ENCODE peak calls at places on chromosomes 12 and 14, in six cellular contexts. W is NCI-H510A, P is hippocampal formation, Z is Ammon's horn, M is PC-3, H is HFFc6. I is an unnamed sample.

GRCh38 chr12:106109168-106109910 is 29.4 kb downstream of the NUAK1 start:
- DNase-seq in W (no peak), P (no peak), Z (no peak), M (no peak), H (no peak), I (no peak)

GRCh38 chr14:37681486-37681885 is 86.1 kb downstream of the TTC6 start:
- DNase-seq in W (no peak), P (no peak), Z (no peak), M (no peak), H (no peak), I (no peak)

GRCh38 chr12:107663277-107663676 is 22.3 kb upstream of the PWP1 start:
- DNase-seq in W (no peak), P (no peak), Z (no peak), M (no peak), H (no peak), I (no peak)

GRCh38 chr12:103850429-103850828 is 9.4 kb upstream of the NT5DC3 start:
- DNase-seq in W (no peak), P (no peak), Z (no peak), M (no peak), H (no peak), I (no peak)

GRCh38 chr12:114213055-114213561 is 192.8 kb downstream of the TBX5 start:
- DNase-seq in W (peak; percentile 43), P (peak; percentile 10), Z (peak; percentile 59), M (peak; percentile 18), H (no peak), I (no peak)

GRCh38 chr12:31558521-31558920 is 32.4 kb downstream of the DENND5B start:
- DNase-seq in W (no peak), P (no peak), Z (no peak), M (peak; percentile 36), H (peak; percentile 33), I (no peak)

GRCh38 chr12:93376436-93377251 is 1.1 kb upstream of the NUDT4 start:
- DNase-seq in W (no peak), P (peak; percentile 37), Z (peak; percentile 71), M (peak; percentile 21), H (no peak), I (no peak)

GRCh38 chr14:22886500-22887259 is 3.7 kb downstream of the REM2 start:
- DNase-seq in W (peak; percentile 75), P (no peak), Z (no peak), M (peak; percentile 74), H (no peak), I (no peak)

GRCh38 chr14:72590577-72590976 is 303.3 kb downstream of the DPF3 start:
- DNase-seq in W (no peak), P (no peak), Z (no peak), M (no peak), H (no peak), I (no peak)

GRCh38 chr14:31926123-31926522 is 151.0 kb upstream of the ARHGAP5 start:
- DNase-seq in W (no peak), P (no peak), Z (no peak), M (peak; percentile 64), H (peak; percentile 47), I (no peak)

GRCh38 chr12:28507055-28507454 is 316.8 kb downstream of the CCDC91 start:
- DNase-seq in W (no peak), P (no peak), Z (no peak), M (no peak), H (peak; percentile 47), I (no peak)

GRCh38 chr12:121673013-121673441 is 3.6 kb upstream of the MORN3 start:
- DNase-seq in W (peak; percentile 37), P (no peak), Z (no peak), M (no peak), H (no peak), I (no peak)

GRCh38 chr14:49880267-49881064 is 12.4 kb upstream of the ARF6 start:
- DNase-seq in W (no peak), P (no peak), Z (no peak), M (no peak), H (peak; percentile 8), I (no peak)

GRCh38 chr14:80941241-80942157 is at the start of gene CEP128:
- DNase-seq in W (peak; percentile 87), P (peak; percentile 99), Z (peak; percentile 98), M (peak; percentile 98), H (peak; percentile 99), I (peak; percentile 95)

GRCh38 chr14:100708349-100709217 is 18.1 kb upstream of the DLK1 start:
- DNase-seq in W (peak; percentile 85), P (no peak), Z (no peak), M (peak; percentile 84), H (no peak), I (peak; percentile 27)

GRCh38 chr14:48665077-48665784 is 920.9 kb downstream of the RPS29 start:
- DNase-seq in W (no peak), P (no peak), Z (no peak), M (peak; percentile 11), H (no peak), I (no peak)

GRCh38 chr12:88247241-88247643 is 105.1 kb downstream of the TMTC3 start:
- DNase-seq in W (no peak), P (no peak), Z (no peak), M (peak; percentile 96), H (peak; percentile 74), I (no peak)

GRCh38 chr12:56581418-56582145 is 48.5 kb downstream of the BAZ2A start:
- DNase-seq in W (no peak), P (no peak), Z (no peak), M (peak; percentile 78), H (peak; percentile 28), I (no peak)

GRCh38 chr12:1801285-1801975 is 18.9 kb upstream of the LRTM2 start:
- DNase-seq in W (no peak), P (no peak), Z (no peak), M (no peak), H (no peak), I (no peak)

GRCh38 chr14:59363545-59364226 is 101.5 kb downstream of the GPR135 start:
- DNase-seq in W (no peak), P (no peak), Z (no peak), M (peak; percentile 98), H (no peak), I (no peak)

GRCh38 chr12:67578976-67579661 is 69.4 kb upstream of the DYRK2 start:
- DNase-seq in W (no peak), P (no peak), Z (no peak), M (no peak), H (no peak), I (no peak)

I was measured in NCI-H187 treated with DMSO at 0.1 percent for 48 hours.